ENCODE peak calls at places on chromosome 19, in seven cellular contexts. One of them, this sample, is unnamed.

GRCh38 chr19:38933544-38933943 is 2.8 kb downstream of the MRPS12 start:
- DNase-seq in IMR-90: no peak
- DNase-seq in suprapubic skin: no peak
- DNase-seq in ovary: no peak
- DNase-seq in body of pancreas: no peak
- DNase-seq in HCT116: no peak
- DNase-seq in heart left ventricle: no peak
- DNase-seq in this sample: no peak

GRCh38 chr19:45138303-45138751 is 22.5 kb downstream of the NKPD1 start:
- DNase-seq in IMR-90: no peak
- DNase-seq in suprapubic skin: no peak
- DNase-seq in ovary: no peak
- DNase-seq in body of pancreas: no peak
- DNase-seq in HCT116: no peak
- DNase-seq in heart left ventricle: no peak
- DNase-seq in this sample: no peak

GRCh38 chr19:42092350-42092749 is 16.4 kb downstream of the ZNF574 start:
- DNase-seq in IMR-90: no peak
- DNase-seq in suprapubic skin: no peak
- DNase-seq in ovary: no peak
- DNase-seq in body of pancreas: no peak
- DNase-seq in HCT116: no peak
- DNase-seq in heart left ventricle: no peak
- DNase-seq in this sample: peak; percentile 82

GRCh38 chr19:16400911-16401675 is 70.7 kb downstream of the EPS15L1 start:
- DNase-seq in IMR-90: peak; percentile 4
- DNase-seq in suprapubic skin: peak; percentile 89
- DNase-seq in ovary: no peak
- DNase-seq in body of pancreas: no peak
- DNase-seq in HCT116: no peak
- DNase-seq in heart left ventricle: no peak
- DNase-seq in this sample: peak; percentile 72

GRCh38 chr19:40778865-40779284 is 828 bp downstream of the RAB4B start:
- DNase-seq in IMR-90: peak; percentile 29
- DNase-seq in suprapubic skin: no peak
- DNase-seq in ovary: no peak
- DNase-seq in body of pancreas: no peak
- DNase-seq in HCT116: no peak
- DNase-seq in heart left ventricle: no peak
- DNase-seq in this sample: no peak

GRCh38 chr19:55703790-55704215 is 28.8 kb downstream of the EPN1 start:
- DNase-seq in IMR-90: no peak
- DNase-seq in suprapubic skin: no peak
- DNase-seq in ovary: peak; percentile 79
- DNase-seq in body of pancreas: peak; percentile 77
- DNase-seq in HCT116: peak; percentile 4
- DNase-seq in heart left ventricle: no peak
- DNase-seq in this sample: peak; percentile 86

GRCh38 chr19:52336117-52336811 is at the start of gene ZNF610:
- DNase-seq in IMR-90: peak; percentile 88
- DNase-seq in suprapubic skin: peak; percentile 92
- DNase-seq in ovary: peak; percentile 95
- DNase-seq in body of pancreas: peak; percentile 82
- DNase-seq in HCT116: no peak
- DNase-seq in heart left ventricle: peak; percentile 93
- DNase-seq in this sample: peak; percentile 92

GRCh38 chr19:6947745-6948144 is 60.4 kb downstream of the ADGRE1 start:
- DNase-seq in IMR-90: no peak
- DNase-seq in suprapubic skin: no peak
- DNase-seq in ovary: no peak
- DNase-seq in body of pancreas: no peak
- DNase-seq in HCT116: peak; percentile 23
- DNase-seq in heart left ventricle: no peak
- DNase-seq in this sample: no peak

GRCh38 chr19:45558399-45558878 is 26.2 kb downstream of the OPA3 start:
- DNase-seq in IMR-90: peak; percentile 33
- DNase-seq in suprapubic skin: no peak
- DNase-seq in ovary: no peak
- DNase-seq in body of pancreas: peak; percentile 53
- DNase-seq in HCT116: peak; percentile 81
- DNase-seq in heart left ventricle: no peak
- DNase-seq in this sample: peak; percentile 86

GRCh38 chr19:4910594-4911273 is 1.4 kb downstream of the UHRF1 start:
- DNase-seq in IMR-90: peak; percentile 64
- DNase-seq in suprapubic skin: no peak
- DNase-seq in ovary: no peak
- DNase-seq in body of pancreas: no peak
- DNase-seq in HCT116: no peak
- DNase-seq in heart left ventricle: no peak
- DNase-seq in this sample: no peak

GRCh38 chr19:48881741-48882657 is 9.8 kb downstream of the PPP1R15A start:
- DNase-seq in IMR-90: no peak
- DNase-seq in suprapubic skin: no peak
- DNase-seq in ovary: no peak
- DNase-seq in body of pancreas: no peak
- DNase-seq in HCT116: no peak
- DNase-seq in heart left ventricle: no peak
- DNase-seq in this sample: no peak

GRCh38 chr19:57719424-57719823 is 8.0 kb downstream of the ZNF671 start:
- DNase-seq in IMR-90: no peak
- DNase-seq in suprapubic skin: no peak
- DNase-seq in ovary: no peak
- DNase-seq in body of pancreas: no peak
- DNase-seq in HCT116: no peak
- DNase-seq in heart left ventricle: no peak
- DNase-seq in this sample: no peak

GRCh38 chr19:45581576-45581975 is 3.0 kb downstream of the OPA3 start:
- DNase-seq in IMR-90: no peak
- DNase-seq in suprapubic skin: no peak
- DNase-seq in ovary: no peak
- DNase-seq in body of pancreas: no peak
- DNase-seq in HCT116: no peak
- DNase-seq in heart left ventricle: no peak
- DNase-seq in this sample: no peak

GRCh38 chr19:13848811-13849241 is 28.1 kb upstream of the NANOS3 start:
- DNase-seq in IMR-90: no peak
- DNase-seq in suprapubic skin: no peak
- DNase-seq in ovary: no peak
- DNase-seq in body of pancreas: no peak
- DNase-seq in HCT116: no peak
- DNase-seq in heart left ventricle: no peak
- DNase-seq in this sample: no peak

GRCh38 chr19:27890696-27891095 is 1322.3 kb downstream of the UQCRFS1 start:
- DNase-seq in IMR-90: no peak
- DNase-seq in suprapubic skin: no peak
- DNase-seq in ovary: no peak
- DNase-seq in body of pancreas: no peak
- DNase-seq in HCT116: no peak
- DNase-seq in heart left ventricle: no peak
- DNase-seq in this sample: no peak

GRCh38 chr19:12495002-12495802 is 10.6 kb upstream of the ZNF709 start:
- DNase-seq in IMR-90: peak; percentile 79
- DNase-seq in suprapubic skin: peak; percentile 97
- DNase-seq in ovary: peak; percentile 89
- DNase-seq in body of pancreas: peak; percentile 96
- DNase-seq in HCT116: no peak
- DNase-seq in heart left ventricle: peak; percentile 94
- DNase-seq in this sample: peak; percentile 97
- TF ChIP-seq POLR2A in IMR-90: peak; percentile 51
- TF ChIP-seq POLR2A in suprapubic skin: no peak
- TF ChIP-seq POLR2A in ovary: peak; percentile 52
- TF ChIP-seq POLR2A in body of pancreas: peak; percentile 87
- TF ChIP-seq POLR2A in HCT116: no peak
- TF ChIP-seq POLR2A in heart left ventricle: no peak
- TF ChIP-seq POLR2A in this sample: peak; percentile 48

DNA sequence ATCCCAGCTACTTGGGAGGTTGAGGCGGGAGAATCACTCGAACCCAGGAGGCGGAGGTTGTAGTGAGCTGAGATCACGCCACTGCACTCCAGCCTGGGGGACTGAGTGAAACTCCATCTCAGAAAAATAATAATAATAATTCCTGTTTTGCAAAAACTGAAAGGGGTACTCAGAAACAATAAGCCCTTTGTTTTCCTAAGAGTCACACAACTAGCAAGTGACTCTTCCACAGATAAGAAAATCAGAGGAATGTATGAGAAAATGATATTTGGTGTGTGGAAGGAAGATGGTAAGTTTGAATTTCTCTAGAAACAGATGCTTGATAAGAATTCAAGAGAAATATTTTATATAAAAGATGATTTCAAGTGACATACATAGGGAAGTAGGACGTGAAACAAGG is 35.1 kb downstream of the SYDE1 start:
- DNase-seq in IMR-90: no peak
- DNase-seq in suprapubic skin: no peak
- DNase-seq in ovary: no peak
- DNase-seq in body of pancreas: no peak
- DNase-seq in HCT116: no peak
- DNase-seq in heart left ventricle: no peak
- DNase-seq in this sample: no peak
- H3K4me3 ChIP-seq in IMR-90: no peak overlapping the region
- H3K4me3 ChIP-seq in suprapubic skin: no peak overlapping the region
- H3K4me3 ChIP-seq in ovary: no peak overlapping the region
- H3K4me3 ChIP-seq in body of pancreas: no peak overlapping the region
- H3K4me3 ChIP-seq in HCT116: no peak overlapping the region
- H3K4me3 ChIP-seq in heart left ventricle: no peak overlapping the region
- H3K4me3 ChIP-seq in this sample: no peak overlapping the region

DNA sequence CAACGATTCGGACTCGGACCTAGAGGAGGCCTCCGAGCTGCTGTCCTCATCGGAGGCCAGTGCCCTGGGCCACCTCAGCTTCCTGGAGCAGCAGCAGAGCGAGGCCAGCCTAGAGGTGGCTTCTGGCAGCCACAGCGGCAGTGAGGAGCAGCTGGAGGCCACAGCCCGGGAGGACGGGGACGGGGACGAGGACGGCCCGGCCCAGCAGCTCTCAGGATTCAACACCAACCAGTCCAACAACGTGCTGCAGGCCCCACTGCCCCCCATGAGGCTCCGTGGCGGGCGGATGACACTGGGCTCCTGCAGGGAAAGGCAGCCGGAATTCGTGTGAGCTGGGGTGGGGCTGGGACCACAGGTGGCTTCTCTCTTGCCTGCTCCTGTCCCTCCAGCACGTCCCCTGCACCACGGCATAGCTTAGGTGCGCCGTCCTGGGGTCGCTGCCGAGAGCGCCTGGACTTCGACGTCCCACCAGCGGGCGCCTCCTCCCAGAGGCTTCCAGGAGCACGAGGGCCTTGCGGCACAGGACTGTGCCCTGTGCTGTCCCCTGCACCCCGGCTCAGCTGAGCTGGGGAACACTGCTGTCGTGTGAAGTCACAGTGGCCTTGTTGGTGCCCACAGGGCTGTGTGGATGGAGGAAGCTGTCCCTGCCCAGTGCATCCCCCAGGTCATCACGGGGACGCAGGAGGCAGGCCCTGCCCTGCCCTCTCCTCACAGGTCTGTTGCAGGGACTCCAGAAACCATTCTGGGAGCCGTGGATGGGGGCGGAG is 9.3 kb downstream of the POLR2E start:
- DNase-seq in IMR-90: no peak
- DNase-seq in suprapubic skin: no peak
- DNase-seq in ovary: no peak
- DNase-seq in body of pancreas: no peak
- DNase-seq in HCT116: no peak
- DNase-seq in heart left ventricle: no peak
- DNase-seq in this sample: peak; percentile 80
- TF ChIP-seq POLR2A in IMR-90: no peak
- TF ChIP-seq POLR2A in suprapubic skin: no peak
- TF ChIP-seq POLR2A in ovary: no peak
- TF ChIP-seq POLR2A in body of pancreas: no peak
- TF ChIP-seq POLR2A in HCT116: no peak
- TF ChIP-seq POLR2A in heart left ventricle: no peak
- TF ChIP-seq POLR2A in this sample: no peak

GRCh38 chr19:47280183-47280797 is 5.6 kb downstream of the INAFM1 start:
- DNase-seq in IMR-90: no peak
- DNase-seq in suprapubic skin: no peak
- DNase-seq in ovary: no peak
- DNase-seq in body of pancreas: no peak
- DNase-seq in HCT116: no peak
- DNase-seq in heart left ventricle: no peak
- DNase-seq in this sample: peak; percentile 74
- H3K4me3 ChIP-seq in IMR-90: no peak overlapping the region
- H3K4me3 ChIP-seq in suprapubic skin: no peak overlapping the region
- H3K4me3 ChIP-seq in ovary: no peak overlapping the region
- H3K4me3 ChIP-seq in body of pancreas: no peak overlapping the region
- H3K4me3 ChIP-seq in HCT116: no peak overlapping the region
- H3K4me3 ChIP-seq in heart left ventricle: no peak overlapping the region
- H3K4me3 ChIP-seq in this sample: no peak overlapping the region

GRCh38 chr19:32422435-32422834 is 16.9 kb downstream of the DPY19L3 start:
- DNase-seq in IMR-90: no peak
- DNase-seq in suprapubic skin: no peak
- DNase-seq in ovary: no peak
- DNase-seq in body of pancreas: no peak
- DNase-seq in HCT116: no peak
- DNase-seq in heart left ventricle: no peak
- DNase-seq in this sample: no peak

GRCh38 chr19:32418155-32418554 is 12.6 kb downstream of the DPY19L3 start:
- DNase-seq in IMR-90: no peak
- DNase-seq in suprapubic skin: no peak
- DNase-seq in ovary: no peak
- DNase-seq in body of pancreas: no peak
- DNase-seq in HCT116: no peak
- DNase-seq in heart left ventricle: no peak
- DNase-seq in this sample: no peak

GRCh38 chr19:32416749-32417469 is 11.3 kb downstream of the DPY19L3 start:
- DNase-seq in IMR-90: peak; percentile 34
- DNase-seq in suprapubic skin: no peak
- DNase-seq in ovary: no peak
- DNase-seq in body of pancreas: no peak
- DNase-seq in HCT116: no peak
- DNase-seq in heart left ventricle: no peak
- DNase-seq in this sample: no peak

GRCh38 chr19:32421589-32422361 is 16.2 kb downstream of the DPY19L3 start:
- DNase-seq in IMR-90: no peak
- DNase-seq in suprapubic skin: no peak
- DNase-seq in ovary: no peak
- DNase-seq in body of pancreas: no peak
- DNase-seq in HCT116: no peak
- DNase-seq in heart left ventricle: no peak
- DNase-seq in this sample: no peak
- TF ChIP-seq POLR2A in IMR-90: no peak
- TF ChIP-seq POLR2A in suprapubic skin: no peak
- TF ChIP-seq POLR2A in ovary: no peak
- TF ChIP-seq POLR2A in body of pancreas: no peak
- TF ChIP-seq POLR2A in HCT116: no peak
- TF ChIP-seq POLR2A in heart left ventricle: no peak
- TF ChIP-seq POLR2A in this sample: no peak